ENCODE peak calls at places on chromosomes 11 and 22, in nine cellular contexts. Q, U, R, T, A, X, O, C and Y are unnamed samples.

GRCh38 chr11:129277216-129277838 is 85.2 kb upstream of the ARHGAP32 start:
- DNase-seq in Q (no peak), X (peak), T (no peak), C (peak), O (no peak), U (no peak), A (no peak), R (no peak), Y (no peak)

GRCh38 chr22:44391026-44391425 is 78.3 kb upstream of the SHISAL1 start:
- DNase-seq in U (no peak), O (no peak), Q (no peak), T (no peak), A (no peak), X (no peak), R (no peak), C (no peak), Y (no peak)

GRCh38 chr11:1099519-1100355 is 25.1 kb downstream of the MUC2 start:
- DNase-seq in A (no peak), T (no peak), U (no peak), R (no peak), C (no peak), X (no peak), Q (no peak), O (no peak), Y (no peak)

GRCh38 chr11:134361661-134362060 is 29.9 kb downstream of the GLB1L2 start:
- DNase-seq in A (no peak), Q (no peak), R (no peak), T (no peak), O (no peak), U (no peak), C (no peak), X (no peak), Y (no peak)

GRCh38 chr11:8603696-8604077 is 9.7 kb upstream of the STK33 start:
- DNase-seq in C (no peak), R (no peak), A (no peak), U (no peak), O (no peak), X (no peak), Q (no peak), T (no peak), Y (no peak)

GRCh38 chr11:86688398-86689179 is 16.2 kb upstream of the ME3 start:
- DNase-seq in R (peak), C (peak), X (peak), Q (no peak), O (no peak), U (no peak), T (no peak), A (peak), Y (no peak)

GRCh38 chr11:60842688-60843605 is 1.0 kb downstream of the CCDC86 start:
- DNase-seq in R (no peak), A (no peak), C (peak), Q (peak), U (no peak), T (no peak), O (no peak), X (no peak), Y (no peak)

GRCh38 chr22:20531404-20532181 is 24.2 kb downstream of the MED15 start:
- DNase-seq in X (peak), U (peak), C (peak), A (peak), Q (peak), T (no peak), O (peak), R (no peak), Y (peak)